ENCODE peak calls at places on chromosomes 4 and X, in four cellular contexts. T is globus pallidus, N is D341Med, K is thoracic aorta. W is an unnamed sample.

GRCh38 chr4:24856586-24856985 is 56.3 kb downstream of the CCDC149 start:
- DNase-seq in T (no peak), N (peak), K (peak), W (no peak)

GRCh38 chr4:2954358-2955185 is 8.6 kb downstream of the NOP14 start:
- DNase-seq in T (no peak), N (no peak), K (no peak), W (no peak)

GRCh38 chr4:119629142-119629471 is 503 bp upstream of the PDE5A start:
- DNase-seq in T (no peak), N (no peak), K (no peak), W (no peak)

GRCh38 chrX:74419861-74420193 is 1.5 kb upstream of the SLC16A2 start:
- DNase-seq in T (peak), N (peak), K (no peak), W (no peak)

GRCh38 chrX:118350221-118350620 is 4.3 kb downstream of the WDR44 start:
- DNase-seq in T (no peak), N (no peak), K (no peak), W (no peak)

GRCh38 chrX:1322393-1322792 is 14.2 kb upstream of the IL3RA start:
- DNase-seq in T (no peak), N (no peak), K (no peak), W (no peak)

GRCh38 chr4:152479428-152480026 is 56.4 kb downstream of the FBXW7 start:
- DNase-seq in T (no peak), N (no peak), K (no peak), W (no peak)

GRCh38 chrX:69069876-69070275 is 95.4 kb downstream of the PJA1 start:
- DNase-seq in T (no peak), N (no peak), K (no peak), W (no peak)

GRCh38 chr4:110165382-110166285 is 32.8 kb downstream of the ELOVL6 start:
- DNase-seq in T (no peak), N (peak), K (no peak), W (no peak)

GRCh38 chr4:73477176-73477575 is 4.4 kb upstream of the AFM start:
- DNase-seq in T (no peak), N (no peak), K (no peak), W (no peak)

GRCh38 chrX:96770315-96770714 is 85.7 kb downstream of the DIAPH2 start:
- DNase-seq in T (no peak), N (no peak), K (no peak), W (no peak)

GRCh38 chr4:176548571-176548970 is 228.8 kb downstream of the SPCS3 start:
- DNase-seq in T (no peak), N (no peak), K (no peak), W (no peak)

GRCh38 chr4:114597410-114598115 is 1.0 kb upstream of the UGT8 start:
- DNase-seq in T (peak), N (no peak), K (no peak), W (peak)

GRCh38 chrX:6226053-6226645 is 2.5 kb downstream of the NLGN4X start:
- DNase-seq in T (peak), N (peak), K (no peak), W (peak)

GRCh38 chrX:128106630-128107029 is 54.4 kb upstream of the ACTRT1 start:
- DNase-seq in T (no peak), N (peak), K (no peak), W (no peak)

GRCh38 chrX:49840679-49841078 is 11.6 kb downstream of the PAGE4 start:
- DNase-seq in T (peak), N (peak), K (no peak), W (peak)

GRCh38 chr4:88866862-88867550 is 169.4 kb upstream of the NAP1L5 start:
- DNase-seq in T (no peak), N (no peak), K (no peak), W (no peak)

GRCh38 chrX:101208152-101208905 is 11.3 kb upstream of the DRP2 start:
- DNase-seq in T (no peak), N (no peak), K (no peak), W (no peak)

GRCh38 chrX:134377537-134377936 is 82.4 kb upstream of the HPRT1 start:
- DNase-seq in T (no peak), N (peak), K (no peak), W (peak)

GRCh38 chr4:99855677-99856076 is 38.5 kb downstream of the LAMTOR3 start:
- DNase-seq in T (peak), N (no peak), K (no peak), W (peak)

GRCh38 chr4:57442834-57443291 is 332.7 kb upstream of the IGFBP7 start:
- DNase-seq in T (peak), N (peak), K (no peak), W (peak)

GRCh38 chrX:120136128-120136527 is 20.4 kb upstream of the RHOXF1 start:
- DNase-seq in T (no peak), N (no peak), K (no peak), W (no peak)

GRCh38 chr4:155854597-155855226 is 11.4 kb downstream of the ASIC5 start:
- DNase-seq in T (no peak), N (no peak), K (no peak), W (peak)

GRCh38 chr4:3037957-3038451 is 36.3 kb downstream of the HTT-AS start:
- DNase-seq in T (no peak), N (no peak), K (no peak), W (no peak)

GRCh38 chrX:41730101-41730500 is 6.1 kb downstream of the GPR82 start:
- DNase-seq in T (no peak), N (no peak), K (no peak), W (no peak)

GRCh38 chr4:150316332-150317205 is 238.3 kb downstream of the DCLK2 start:
- DNase-seq in T (no peak), N (no peak), K (no peak), W (no peak)

GRCh38 chr4:95431678-95432077 is 117.1 kb downstream of the UNC5C start:
- DNase-seq in T (no peak), N (no peak), K (no peak), W (no peak)

GRCh38 chrX:40105016-40105790 is 7.4 kb upstream of the BCOR start:
- DNase-seq in T (no peak), N (peak), K (no peak), W (no peak)

GRCh38 chr4:158121203-158121586 is 51.6 kb downstream of the GASK1B start:
- DNase-seq in T (no peak), N (no peak), K (peak), W (peak)

GRCh38 chr4:24974252-24974580 is 56.5 kb downstream of the LGI2 start:
- DNase-seq in T (peak), N (no peak), K (no peak), W (no peak)

GRCh38 chr4:5751918-5752802 is 41.2 kb downstream of the EVC start:
- DNase-seq in T (no peak), N (peak), K (no peak), W (no peak)

GRCh38 chr4:72006576-72006975 is 25.2 kb upstream of the NPFFR2 start:
- DNase-seq in T (no peak), N (no peak), K (no peak), W (no peak)

GRCh38 chr4:187929024-187929423 is 66.5 kb upstream of the ZFP42 start:
- DNase-seq in T (no peak), N (no peak), K (no peak), W (no peak)

GRCh38 chr4:174136013-174136412 is 147.5 kb downstream of the FBXO8 start:
- DNase-seq in T (no peak), N (no peak), K (no peak), W (peak)

GRCh38 chrX:41333744-41333993 is 293 bp upstream of the DDX3X start:
- DNase-seq in T (no peak), N (no peak), K (peak), W (no peak)

GRCh38 chr4:76208005-76208765 is 5.4 kb downstream of the SCARB2 start:
- DNase-seq in T (peak), N (no peak), K (peak), W (peak)

GRCh38 chr4:16461362-16461761 is 235.1 kb upstream of the TAPT1 start:
- DNase-seq in T (no peak), N (no peak), K (no peak), W (no peak)

GRCh38 chr4:149008415-149009025 is 566.3 kb upstream of the NR3C2 start:
- DNase-seq in T (peak), N (no peak), K (no peak), W (no peak)

W was measured in Ammon's horn.